ENCODE peak calls at places on chromosomes 6 and 20, in four cellular contexts. One of them, this sample, is unnamed.

GRCh38 chr6:149864578-149865535 is 698 bp upstream of the LRP11 start:
- DNase-seq in prostate gland: peak; percentile 49
- DNase-seq in neural progenitor cell: peak; percentile 60
- DNase-seq in A549: peak; percentile 52
- DNase-seq in this sample: no peak

GRCh38 chr6:135481786-135482369 is 15.7 kb downstream of the AHI1 start:
- DNase-seq in prostate gland: no peak
- DNase-seq in neural progenitor cell: peak; percentile 13
- DNase-seq in A549: no peak
- DNase-seq in this sample: no peak

GRCh38 chr6:149013932-149014331 is 267.1 kb downstream of the UST start:
- DNase-seq in prostate gland: no peak
- DNase-seq in neural progenitor cell: no peak
- DNase-seq in A549: no peak
- DNase-seq in this sample: no peak

GRCh38 chr6:25485820-25486559 is 166.0 kb upstream of the SCGN start:
- DNase-seq in prostate gland: no peak
- DNase-seq in neural progenitor cell: no peak
- DNase-seq in A549: no peak
- DNase-seq in this sample: no peak

GRCh38 chr6:132004668-132005067 is 53.5 kb upstream of the CCN2 start:
- DNase-seq in prostate gland: no peak
- DNase-seq in neural progenitor cell: no peak
- DNase-seq in A549: no peak
- DNase-seq in this sample: no peak

GRCh38 chr20:35297153-35297552 is 4.9 kb upstream of the FAM83C start:
- DNase-seq in prostate gland: no peak
- DNase-seq in neural progenitor cell: no peak
- DNase-seq in A549: no peak
- DNase-seq in this sample: no peak

GRCh38 chr6:25601797-25602679 is 50.0 kb upstream of the SCGN start:
- DNase-seq in prostate gland: no peak
- DNase-seq in neural progenitor cell: peak; percentile 75
- DNase-seq in A549: peak; percentile 28
- DNase-seq in this sample: peak; percentile 73

GRCh38 chr6:90083891-90084290 is 189.6 kb downstream of the GJA10 start:
- DNase-seq in prostate gland: no peak
- DNase-seq in neural progenitor cell: no peak
- DNase-seq in A549: no peak
- DNase-seq in this sample: no peak

GRCh38 chr20:19375301-19375885 is 163.0 kb downstream of the SLC24A3 start:
- DNase-seq in prostate gland: no peak
- DNase-seq in neural progenitor cell: no peak
- DNase-seq in A549: no peak
- DNase-seq in this sample: no peak

GRCh38 chr20:63978319-63979220 is 872 bp downstream of the SAMD10 start:
- DNase-seq in prostate gland: peak; percentile 80
- DNase-seq in neural progenitor cell: peak; percentile 83
- DNase-seq in A549: no peak
- DNase-seq in this sample: no peak

GRCh38 chr6:74282143-74282689 is 586.2 kb downstream of the CD109 start:
- DNase-seq in prostate gland: no peak
- DNase-seq in neural progenitor cell: no peak
- DNase-seq in A549: no peak
- DNase-seq in this sample: no peak

GRCh38 chr6:31614075-31614619 is 887 bp upstream of the AIF1 start:
- DNase-seq in prostate gland: no peak
- DNase-seq in neural progenitor cell: no peak
- DNase-seq in A549: no peak
- DNase-seq in this sample: no peak

GRCh38 chr6:112802154-112802553 is 455.0 kb downstream of the RFPL4B start:
- DNase-seq in prostate gland: no peak
- DNase-seq in neural progenitor cell: no peak
- DNase-seq in A549: no peak
- DNase-seq in this sample: no peak

GRCh38 chr6:15575357-15576037 is 87.3 kb downstream of the DTNBP1 start:
- DNase-seq in prostate gland: no peak
- DNase-seq in neural progenitor cell: no peak
- DNase-seq in A549: no peak
- DNase-seq in this sample: no peak

GRCh38 chr6:72950114-72950860 is 275.0 kb downstream of the KHDC1L start:
- DNase-seq in prostate gland: no peak
- DNase-seq in neural progenitor cell: no peak
- DNase-seq in A549: peak; percentile 31
- DNase-seq in this sample: no peak

GRCh38 chr20:54476336-54476928 is 1.0 kb downstream of the DOK5 start:
- DNase-seq in prostate gland: no peak
- DNase-seq in neural progenitor cell: peak; percentile 9
- DNase-seq in A549: no peak
- DNase-seq in this sample: no peak

GRCh38 chr6:9140861-9141534 is 705.7 kb upstream of the SLC35B3 start:
- DNase-seq in prostate gland: peak; percentile 59
- DNase-seq in neural progenitor cell: no peak
- DNase-seq in A549: no peak
- DNase-seq in this sample: peak; percentile 75

GRCh38 chr20:59752101-59752586 is 147.8 kb downstream of the PHACTR3 start:
- DNase-seq in prostate gland: no peak
- DNase-seq in neural progenitor cell: no peak
- DNase-seq in A549: no peak
- DNase-seq in this sample: no peak

GRCh38 chr6:153131037-153131981 is at the start of gene RGS17:
- DNase-seq in prostate gland: peak; percentile 38
- DNase-seq in neural progenitor cell: peak; percentile 94
- DNase-seq in A549: peak; percentile 65
- DNase-seq in this sample: no peak

GRCh38 chr6:150347845-150348244 is 21.0 kb upstream of the IYD start:
- DNase-seq in prostate gland: no peak
- DNase-seq in neural progenitor cell: no peak
- DNase-seq in A549: no peak
- DNase-seq in this sample: no peak

GRCh38 chr20:17657898-17658647 is 24.0 kb downstream of the RRBP1 start:
- DNase-seq in prostate gland: no peak
- DNase-seq in neural progenitor cell: no peak
- DNase-seq in A549: no peak
- DNase-seq in this sample: no peak

DNA sequence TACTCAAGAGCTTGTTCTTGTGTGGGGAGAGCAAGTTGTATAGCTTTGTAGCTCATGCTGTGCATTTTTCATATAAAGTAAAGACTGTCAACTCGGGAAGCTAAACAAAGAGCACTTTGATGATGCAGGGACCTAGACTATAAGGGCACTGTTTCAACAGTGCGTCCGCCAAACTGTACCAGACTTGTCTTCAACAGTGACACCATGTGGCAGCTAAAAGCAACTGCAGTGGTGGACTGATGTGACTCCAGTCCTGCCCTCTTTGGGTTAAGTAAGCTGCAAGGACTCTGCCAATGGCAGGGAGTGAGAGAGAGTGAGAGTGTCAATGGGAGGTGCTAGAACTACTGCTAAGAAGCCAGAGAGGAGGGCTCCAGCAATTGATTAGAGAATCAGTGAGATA is 48.1 kb upstream of the MC3R start:
- DNase-seq in prostate gland: no peak
- DNase-seq in neural progenitor cell: no peak
- DNase-seq in A549: no peak
- DNase-seq in this sample: no peak
- TF ChIP-seq CTCF in prostate gland: no peak
- TF ChIP-seq CTCF in neural progenitor cell: peak; percentile 51
- TF ChIP-seq CTCF in A549: no peak
- TF ChIP-seq CTCF in this sample: peak; percentile 46

DNA sequence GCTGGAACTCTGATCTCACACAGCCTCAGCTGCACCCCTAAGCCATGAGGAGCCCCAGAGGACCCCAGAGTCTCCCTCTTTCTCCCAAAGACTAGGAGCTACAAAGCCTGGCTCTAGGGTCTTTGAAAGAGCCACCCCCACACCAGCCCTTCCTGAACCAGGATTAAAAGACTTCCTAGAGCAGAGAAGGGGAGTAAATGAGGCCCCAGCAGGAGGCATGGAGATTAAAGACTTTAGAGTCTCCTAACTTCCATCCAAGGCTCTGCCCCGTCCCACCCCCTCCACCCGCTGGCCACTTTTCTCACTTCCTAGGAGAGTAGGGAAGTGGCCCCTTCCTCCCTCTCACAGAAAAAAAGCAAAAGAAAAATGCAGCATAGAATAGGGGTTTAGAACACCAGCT is 1.7 kb downstream of the PREX1 start:
- DNase-seq in prostate gland: no peak
- DNase-seq in neural progenitor cell: peak; percentile 89
- DNase-seq in A549: no peak
- DNase-seq in this sample: no peak
- H3K4me3 ChIP-seq in prostate gland: peak overlapping the region; percentile 57
- H3K4me3 ChIP-seq in neural progenitor cell: peak overlapping the region; percentile 76
- H3K4me3 ChIP-seq in A549: no peak overlapping the region
- H3K4me3 ChIP-seq in this sample: no peak overlapping the region

DNA sequence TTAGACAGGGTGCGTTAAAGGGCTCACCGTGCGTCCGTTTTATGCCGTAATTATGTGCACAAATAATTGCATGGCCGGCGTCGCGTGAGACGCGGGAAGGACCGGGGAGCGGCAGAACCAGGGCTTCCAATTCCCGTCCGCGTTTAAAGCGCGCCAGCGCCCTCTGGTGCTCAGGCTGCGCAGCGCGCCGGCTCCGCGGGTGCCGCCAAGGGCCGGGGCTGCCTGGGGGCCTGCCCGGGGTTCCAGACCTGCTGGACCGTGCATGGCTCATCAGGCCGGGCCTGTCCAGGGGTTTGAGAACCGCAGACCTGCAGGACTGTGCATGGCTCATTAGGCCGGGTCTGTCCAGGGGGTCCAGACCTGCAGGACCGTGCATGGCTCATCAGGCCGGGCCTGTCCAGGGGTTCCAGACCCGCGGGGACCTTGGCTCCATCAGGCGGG is 369.0 kb downstream of the THBS2 start:
- DNase-seq in prostate gland: peak; percentile 60
- DNase-seq in neural progenitor cell: peak; percentile 79
- DNase-seq in A549: peak; percentile 69
- DNase-seq in this sample: no peak
- TF ChIP-seq CTCF in prostate gland: peak; percentile 96
- TF ChIP-seq CTCF in neural progenitor cell: peak; percentile 92
- TF ChIP-seq CTCF in A549: peak; percentile 69
- TF ChIP-seq CTCF in this sample: peak; percentile 93

DNA sequence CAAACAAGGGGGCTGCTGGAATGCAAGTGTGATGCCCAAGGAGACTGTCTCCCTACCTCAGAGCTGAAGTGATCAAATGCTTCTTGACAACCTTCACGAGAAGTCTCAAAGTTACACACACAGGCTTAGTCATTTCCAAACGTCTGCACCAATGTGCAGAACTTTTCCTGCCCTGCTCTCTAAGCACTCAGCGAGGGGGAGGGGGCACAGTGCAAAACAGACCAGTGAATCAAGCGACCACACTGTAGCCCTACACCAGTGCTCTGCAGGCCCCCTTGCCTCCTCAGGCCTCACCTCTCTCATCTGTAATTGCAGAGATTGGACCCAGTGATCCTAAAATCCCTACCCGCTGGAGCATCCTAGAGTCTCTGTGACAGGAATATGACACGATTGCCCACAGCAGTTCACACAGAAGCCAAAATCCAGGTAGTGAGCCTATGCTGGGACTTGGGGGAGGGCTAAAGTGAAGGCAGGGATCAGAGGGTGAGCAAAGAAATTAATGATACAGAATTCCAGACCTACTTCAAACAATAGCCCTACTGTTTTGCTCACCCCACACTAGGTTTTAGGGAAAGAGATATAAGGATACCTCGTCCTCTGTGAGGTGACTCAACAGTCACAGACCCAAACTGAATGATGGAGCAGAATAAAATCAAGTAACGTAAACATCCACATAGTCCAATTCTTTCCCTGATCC is 56.4 kb downstream of the ATXN1 start:
- DNase-seq in prostate gland: no peak
- DNase-seq in neural progenitor cell: no peak
- DNase-seq in A549: no peak
- DNase-seq in this sample: no peak
- H3K4me3 ChIP-seq in prostate gland: peak overlapping the region; percentile 6
- H3K4me3 ChIP-seq in neural progenitor cell: no peak overlapping the region
- H3K4me3 ChIP-seq in A549: no peak overlapping the region
- H3K4me3 ChIP-seq in this sample: no peak overlapping the region

GRCh38 chr6:71028877-71029252 is 72.0 kb upstream of the B3GAT2 start:
- DNase-seq in prostate gland: no peak
- DNase-seq in neural progenitor cell: no peak
- DNase-seq in A549: no peak
- DNase-seq in this sample: no peak

GRCh38 chr6:71031912-71032311 is 75.1 kb upstream of the B3GAT2 start:
- DNase-seq in prostate gland: no peak
- DNase-seq in neural progenitor cell: no peak
- DNase-seq in A549: no peak
- DNase-seq in this sample: no peak

GRCh38 chr6:71028236-71028876 is 71.5 kb upstream of the B3GAT2 start:
- DNase-seq in prostate gland: no peak
- DNase-seq in neural progenitor cell: no peak
- DNase-seq in A549: no peak
- DNase-seq in this sample: no peak
- TF ChIP-seq CTCF in prostate gland: no peak
- TF ChIP-seq CTCF in neural progenitor cell: no peak
- TF ChIP-seq CTCF in A549: no peak
- TF ChIP-seq CTCF in this sample: no peak

GRCh38 chr6:99189823-99190721 is 159.4 kb downstream of the FAXC start:
- DNase-seq in prostate gland: no peak
- DNase-seq in neural progenitor cell: no peak
- DNase-seq in A549: no peak
- DNase-seq in this sample: no peak
- H3K4me3 ChIP-seq in prostate gland: no peak overlapping the region
- H3K4me3 ChIP-seq in neural progenitor cell: no peak overlapping the region
- H3K4me3 ChIP-seq in A549: no peak overlapping the region
- H3K4me3 ChIP-seq in this sample: no peak overlapping the region

DNA sequence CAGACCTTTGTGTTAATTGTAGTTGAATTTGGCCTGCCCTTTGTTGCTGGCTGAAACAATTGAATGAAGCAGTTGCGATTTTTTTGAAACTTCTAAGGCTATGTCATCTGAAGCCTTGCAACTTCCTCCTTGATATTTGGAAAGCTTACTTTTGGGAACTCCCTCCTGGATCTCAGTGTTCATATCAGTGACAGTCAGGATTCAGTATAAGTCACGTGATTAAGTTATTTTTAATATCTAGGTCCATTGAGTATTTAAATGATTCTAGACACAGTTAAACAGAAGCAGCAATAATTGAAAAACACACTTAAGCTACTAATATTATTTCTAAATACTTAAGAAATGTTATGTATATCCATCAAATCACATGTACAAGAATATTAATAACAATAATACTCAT is 951.3 kb downstream of the GRIK2 start:
- DNase-seq in prostate gland: no peak
- DNase-seq in neural progenitor cell: no peak
- DNase-seq in A549: no peak
- DNase-seq in this sample: no peak
- TF ChIP-seq CTCF in prostate gland: no peak
- TF ChIP-seq CTCF in neural progenitor cell: no peak
- TF ChIP-seq CTCF in A549: no peak
- TF ChIP-seq CTCF in this sample: no peak

GRCh38 chr6:154448448-154449096 is 61.9 kb downstream of the CNKSR3 start:
- DNase-seq in prostate gland: no peak
- DNase-seq in neural progenitor cell: no peak
- DNase-seq in A549: peak; percentile 6
- DNase-seq in this sample: no peak
- H3K4me3 ChIP-seq in prostate gland: no peak overlapping the region
- H3K4me3 ChIP-seq in neural progenitor cell: no peak overlapping the region
- H3K4me3 ChIP-seq in A549: no peak overlapping the region
- H3K4me3 ChIP-seq in this sample: no peak overlapping the region

GRCh38 chr6:52590634-52590985 is 13.8 kb upstream of the TRAM2 start:
- DNase-seq in prostate gland: no peak
- DNase-seq in neural progenitor cell: no peak
- DNase-seq in A549: no peak
- DNase-seq in this sample: no peak
- TF ChIP-seq CTCF in prostate gland: no peak
- TF ChIP-seq CTCF in neural progenitor cell: no peak
- TF ChIP-seq CTCF in A549: no peak
- TF ChIP-seq CTCF in this sample: no peak